ENCODE peak calls at places on chromosomes 6 and 20, in eight cellular contexts. M is naive thymus-derived CD4-positive, alpha-beta T cell; K is IMR-90; T is uterus; A is CD4-positive, alpha-beta memory T cell; J is pancreas; O is PC-9; W is SJCRH30. N is an unnamed sample. For H3K27me3, the result is how much of the 10 kb centered on the place peaks cover.

GRCh38 chr6:144190593-144190992 is 40.3 kb downstream of the STX11 start:
- DNase-seq in J (no peak), W (peak), A (no peak), O (no peak), T (peak), M (no peak), K (peak), N (no peak)

GRCh38 chr6:71608646-71609045 is 277.7 kb upstream of the RIMS1 start:
- DNase-seq in M (no peak), W (no peak), O (peak), A (no peak), J (no peak), T (no peak), K (no peak), N (no peak)

GRCh38 chr20:57126481-57127092 is 139.9 kb downstream of the BMP7 start:
- DNase-seq in T (no peak), W (no peak), J (no peak), K (no peak), O (no peak), A (no peak), M (no peak), N (no peak)

GRCh38 chr20:32247957-32248497 is 29.4 kb upstream of the KIF3B start:
- DNase-seq in T (no peak), M (no peak), O (no peak), K (no peak), A (no peak), W (no peak), J (no peak), N (no peak)

GRCh38 chr20:64137598-64138031 is 26.6 kb upstream of the MYT1 start:
- DNase-seq in K (no peak), T (no peak), W (no peak), O (no peak), A (no peak), J (peak), M (no peak), N (no peak)

GRCh38 chr20:58612021-58612700 is 38.9 kb upstream of the STX16 start:
- DNase-seq in M (no peak), W (no peak), K (no peak), A (no peak), O (no peak), J (no peak), T (no peak), N (no peak)

GRCh38 chr6:154815938-154816820 is 83.0 kb downstream of the SCAF8 start:
- DNase-seq in J (no peak), T (no peak), M (no peak), K (peak), W (no peak), A (no peak), O (no peak), N (no peak)

GRCh38 chr6:122049341-122049740 is 350.1 kb upstream of the HSF2 start:
- DNase-seq in K (peak), W (no peak), M (no peak), T (no peak), O (no peak), J (no peak), A (no peak), N (no peak)

GRCh38 chr6:166599158-166599557 is 12.7 kb upstream of the RAMACL start:
- DNase-seq in W (no peak), A (no peak), M (no peak), T (no peak), O (no peak), K (no peak), J (no peak), N (no peak)

GRCh38 chr20:53774487-53775203 is 181.0 kb upstream of the ZNF217 start:
- DNase-seq in J (no peak), W (no peak), A (no peak), M (no peak), K (peak), T (no peak), O (peak), N (no peak)

GRCh38 chr6:39451831-39452230 is 129.3 kb upstream of the KCNK16 start:
- DNase-seq in K (no peak), J (no peak), M (no peak), W (peak), T (no peak), A (no peak), O (no peak), N (no peak)

GRCh38 chr6:81939774-81940165 is 187.3 kb upstream of the TENT5A start:
- DNase-seq in T (no peak), K (peak), O (no peak), W (no peak), J (no peak), M (no peak), A (no peak), N (no peak)

GRCh38 chr6:81938991-81939773 is 186.7 kb upstream of the TENT5A start:
- DNase-seq in O (peak), T (no peak), W (no peak), M (no peak), A (no peak), J (no peak), K (peak), N (no peak)

GRCh38 chr6:81937296-81937937 is 184.9 kb upstream of the TENT5A start:
- DNase-seq in M (no peak), A (no peak), W (no peak), O (no peak), K (peak), T (no peak), J (no peak), N (no peak)

GRCh38 chr6:81940451-81940850 is 188.0 kb upstream of the TENT5A start:
- DNase-seq in O (no peak), M (no peak), K (peak), A (no peak), W (no peak), T (no peak), J (no peak), N (no peak)

GRCh38 chr6:81938014-81938761 is 185.7 kb upstream of the TENT5A start:
- DNase-seq in J (no peak), A (no peak), W (no peak), K (peak), O (peak), M (no peak), T (no peak), N (no peak)
- H3K27ac ChIP-seq in J (peak), A (no peak), W (no peak), K (no peak), O (peak), M (no peak), T (no peak), N (peak)

DNA sequence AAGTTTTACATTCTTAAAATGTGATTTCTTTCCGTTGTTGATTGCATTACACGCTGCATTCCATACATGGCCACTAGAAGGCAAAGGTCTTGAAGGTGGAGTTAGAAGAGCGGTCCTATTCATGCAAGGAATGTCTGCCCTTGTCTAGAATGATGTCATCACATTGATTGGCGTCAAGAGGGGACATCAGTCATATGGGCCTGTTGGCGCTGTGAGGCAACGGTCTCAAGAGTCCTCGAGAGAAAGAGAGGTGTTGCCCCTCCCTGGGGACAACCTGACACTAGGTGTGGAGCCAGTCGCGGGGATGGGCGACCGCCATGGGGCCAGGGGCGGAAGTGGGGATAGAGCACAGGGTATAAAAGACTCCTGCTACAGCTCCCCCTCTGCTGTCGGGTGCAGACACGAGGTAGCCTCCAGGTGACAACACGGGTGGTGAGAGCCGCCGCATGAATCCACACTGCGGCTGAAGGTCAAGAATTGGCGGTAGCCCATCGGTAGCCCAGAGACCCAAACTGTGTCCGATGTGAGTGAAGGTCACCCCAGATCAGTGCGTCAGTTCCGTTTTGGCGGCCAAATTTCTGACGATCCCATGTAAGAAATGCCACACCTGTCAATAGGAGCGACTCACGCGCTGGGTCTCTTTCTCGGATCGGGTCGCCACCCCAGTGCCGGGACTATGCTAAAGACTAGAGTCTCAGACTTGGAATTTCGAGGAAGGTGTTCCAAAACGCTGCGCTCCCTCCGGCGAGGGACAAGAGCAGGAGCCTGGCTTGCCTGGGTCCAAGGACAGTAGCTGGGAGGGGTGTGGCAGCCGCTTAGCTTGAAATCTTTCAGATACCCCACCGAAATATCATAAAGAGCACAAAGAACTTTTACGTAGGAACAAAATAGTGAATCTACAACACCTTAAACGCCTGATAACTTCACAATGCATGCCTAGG is 93.2 kb upstream of the ZNF184 start:
- DNase-seq in A (no peak), T (no peak), W (no peak), M (no peak), J (no peak), O (no peak), K (no peak), N (no peak)
- H3K4me3 ChIP-seq in A (no peak), T (no peak), W (no peak), M (no peak), J (no peak), O (no peak), K (no peak), N (no peak)

DNA sequence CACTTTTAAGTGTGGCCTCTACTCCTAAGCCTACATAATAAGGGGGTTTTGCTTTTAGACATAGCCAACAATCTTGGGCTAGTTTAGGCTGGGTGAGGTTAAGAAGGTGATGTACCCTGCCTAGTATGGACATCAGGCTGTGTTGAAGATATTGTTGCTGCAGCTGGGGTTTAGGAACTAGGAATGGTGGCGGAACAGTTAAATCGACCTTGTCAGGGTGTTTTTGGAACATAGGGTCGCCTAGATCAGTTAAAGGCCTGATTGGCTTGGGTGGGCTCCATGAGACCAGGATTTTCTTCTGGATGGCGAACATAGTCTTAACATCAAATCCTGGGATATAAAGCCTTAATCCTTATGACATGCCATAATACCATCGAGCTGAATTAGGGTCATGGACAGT is 156.1 kb downstream of the TRIM27 start:
- DNase-seq in W (no peak), A (no peak), K (no peak), T (no peak), M (no peak), O (no peak), J (no peak), N (no peak)
- H3K27me3 ChIP-seq in W (under half), A (under half), K (under half), T (under half), M (half or more), O (under half), J (under half), N (under half)

GRCh38 chr6:32984639-32985389 is 16.4 kb downstream of the BRD2 start:
- DNase-seq in K (peak), O (peak), J (peak), A (peak), M (peak), W (peak), T (peak), N (peak)
- H3K27ac ChIP-seq in K (no peak), O (no peak), J (peak), A (no peak), M (no peak), W (no peak), T (no peak), N (no peak)

GRCh38 chr6:55825402-55826051 is 49.9 kb downstream of the BMP5 start:
- DNase-seq in K (peak), O (no peak), T (no peak), M (no peak), W (peak), A (no peak), J (no peak), N (no peak)
- H3K4me3 ChIP-seq in K (no peak), O (no peak), T (no peak), M (no peak), W (no peak), A (no peak), J (no peak), N (no peak)

GRCh38 chr6:43248107-43248506 is 4.8 kb downstream of the TTBK1 start:
- DNase-seq in O (no peak), A (no peak), W (no peak), K (no peak), T (no peak), M (no peak), J (no peak), N (no peak)
- H3K27me3 ChIP-seq in O (under half), A (under half), W (under half), K (half or more), T (under half), M (under half), J (under half), N (under half)

GRCh38 chr6:149063443-149063842 is 254.1 kb upstream of the TAB2 start:
- DNase-seq in J (no peak), T (no peak), M (no peak), W (peak), A (no peak), O (no peak), K (no peak), N (no peak)

GRCh38 chr6:149061933-149062332 is 255.6 kb upstream of the TAB2 start:
- DNase-seq in W (no peak), K (no peak), J (no peak), A (no peak), T (no peak), O (no peak), M (no peak), N (no peak)

GRCh38 chr6:149062653-149063348 is 254.7 kb upstream of the TAB2 start:
- DNase-seq in M (no peak), O (no peak), K (no peak), T (no peak), W (peak), J (no peak), A (no peak), N (no peak)

GRCh38 chr6:149064026-149065017 is 253.2 kb upstream of the TAB2 start:
- DNase-seq in O (no peak), A (no peak), W (no peak), T (no peak), J (no peak), M (no peak), K (peak), N (no peak)

DNA sequence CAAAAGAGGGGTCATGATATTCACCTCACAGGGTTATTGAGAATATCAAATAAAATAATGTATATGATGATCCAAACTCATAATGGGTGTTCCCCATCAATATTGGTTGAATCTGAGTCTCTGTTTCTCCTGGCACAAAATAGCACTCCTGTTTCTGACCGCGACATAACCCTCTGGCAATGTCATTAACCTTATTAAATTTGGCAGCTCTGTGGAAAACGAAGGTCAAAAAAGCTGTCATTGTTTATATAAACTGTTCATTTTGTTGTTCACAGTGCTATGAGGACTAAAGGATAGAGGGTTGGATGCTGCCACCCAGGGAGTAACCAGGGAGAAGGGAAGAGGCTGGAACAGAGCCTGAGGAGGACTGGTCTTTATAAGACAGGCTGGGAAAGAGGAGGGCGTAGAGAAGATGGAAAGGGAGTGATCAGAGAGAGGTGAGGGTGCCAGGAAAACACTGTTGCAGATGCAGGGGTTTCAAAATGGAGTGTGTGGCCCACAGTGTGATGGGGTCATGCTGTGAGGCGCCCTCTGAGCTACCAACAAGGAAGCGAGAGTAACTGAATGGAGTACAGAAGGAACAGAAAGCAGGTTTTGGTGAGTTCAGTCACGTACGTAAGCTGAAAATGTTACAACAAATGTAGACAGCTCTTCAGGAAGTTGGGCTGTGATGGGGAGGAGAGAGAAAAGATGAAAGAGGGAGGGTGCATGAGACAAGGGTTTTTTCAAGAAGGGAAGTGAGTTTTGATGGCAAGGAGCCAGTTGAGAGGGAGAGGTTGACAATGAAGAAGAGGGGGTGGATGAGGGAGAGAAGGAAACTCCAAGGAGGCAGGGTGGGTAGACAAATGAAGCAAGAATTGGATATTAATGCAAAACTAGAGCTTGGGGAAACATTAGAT is 251.6 kb upstream of the TAB2 start:
- DNase-seq in K (no peak), T (no peak), W (no peak), O (no peak), J (no peak), A (peak), M (peak), N (no peak)
- H3K27ac ChIP-seq in K (no peak), T (no peak), W (no peak), O (no peak), J (no peak), A (peak), M (peak), N (no peak)

GRCh38 chr6:108562503-108562993 is 1.8 kb downstream of the FOXO3 start:
- DNase-seq in K (peak), O (peak), W (peak), T (peak), M (no peak), J (peak), A (no peak), N (peak)

GRCh38 chr6:108563292-108563691 is 2.6 kb downstream of the FOXO3 start:
- DNase-seq in T (no peak), A (no peak), M (no peak), K (no peak), W (no peak), O (peak), J (no peak), N (no peak)

GRCh38 chr6:108565091-108565766 is 4.5 kb downstream of the FOXO3 start:
- DNase-seq in J (no peak), W (no peak), T (no peak), M (peak), K (no peak), O (peak), A (peak), N (no peak)

GRCh38 chr6:108565893-108566292 is 5.2 kb downstream of the FOXO3 start:
- DNase-seq in M (no peak), O (peak), W (no peak), T (peak), J (no peak), K (peak), A (no peak), N (no peak)

GRCh38 chr6:108564178-108564577 is 3.5 kb downstream of the FOXO3 start:
- DNase-seq in T (no peak), M (no peak), A (no peak), K (peak), W (peak), J (no peak), O (peak), N (no peak)
- H3K4me3 ChIP-seq in T (peak), M (no peak), A (no peak), K (no peak), W (no peak), J (peak), O (peak), N (peak)

N was measured in ascending aorta.